ENCODE peak calls at places on chromosomes 3 and 15, in four cellular contexts. One of them, this sample, is unnamed.

GRCh38 chr3:127158614-127159221 is 34.2 kb upstream of the PRR23E start:
- DNase-seq in H1: peak; percentile 79
- DNase-seq in HepG2: no peak
- DNase-seq in GM12878: no peak
- DNase-seq in this sample: no peak

GRCh38 chr3:168417016-168417415 is 321.3 kb upstream of the GOLIM4 start:
- DNase-seq in H1: no peak
- DNase-seq in HepG2: no peak
- DNase-seq in GM12878: no peak
- DNase-seq in this sample: no peak

GRCh38 chr15:29968099-29968892 is 114.5 kb upstream of the GOLGA8J start:
- DNase-seq in H1: peak; percentile 71
- DNase-seq in HepG2: no peak
- DNase-seq in GM12878: no peak
- DNase-seq in this sample: no peak

GRCh38 chr15:74269362-74270035 is 33.4 kb downstream of the CCDC33 start:
- DNase-seq in H1: no peak
- DNase-seq in HepG2: no peak
- DNase-seq in GM12878: no peak
- DNase-seq in this sample: no peak

GRCh38 chr15:67188551-67189218 is 65.8 kb downstream of the AAGAB start:
- DNase-seq in H1: no peak
- DNase-seq in HepG2: no peak
- DNase-seq in GM12878: no peak
- DNase-seq in this sample: no peak

GRCh38 chr3:101954946-101955345 is 105.6 kb downstream of the NFKBIZ start:
- DNase-seq in H1: no peak
- DNase-seq in HepG2: no peak
- DNase-seq in GM12878: no peak
- DNase-seq in this sample: no peak

GRCh38 chr3:123884258-123884831 is at the start of gene MYLK:
- DNase-seq in H1: peak; percentile 87
- DNase-seq in HepG2: peak; percentile 65
- DNase-seq in GM12878: no peak
- DNase-seq in this sample: peak; percentile 95

GRCh38 chr15:98798375-98798893 is 150.1 kb downstream of the IGF1R start:
- DNase-seq in H1: no peak
- DNase-seq in HepG2: no peak
- DNase-seq in GM12878: no peak
- DNase-seq in this sample: no peak

GRCh38 chr3:119297169-119297568 is 3.0 kb downstream of the ARHGAP31 start:
- DNase-seq in H1: no peak
- DNase-seq in HepG2: no peak
- DNase-seq in GM12878: no peak
- DNase-seq in this sample: no peak

GRCh38 chr3:49793486-49794085 is 6.1 kb downstream of the CDHR4 start:
- DNase-seq in H1: no peak
- DNase-seq in HepG2: no peak
- DNase-seq in GM12878: no peak
- DNase-seq in this sample: no peak

GRCh38 chr3:145903472-145904013 is 257.4 kb downstream of the PLOD2 start:
- DNase-seq in H1: no peak
- DNase-seq in HepG2: no peak
- DNase-seq in GM12878: no peak
- DNase-seq in this sample: no peak

GRCh38 chr3:115862824-115863223 is 239.5 kb downstream of the GAP43 start:
- DNase-seq in H1: peak; percentile 52
- DNase-seq in HepG2: no peak
- DNase-seq in GM12878: no peak
- DNase-seq in this sample: peak; percentile 46

GRCh38 chr3:117618462-117618861 is 908.9 kb downstream of the TUSC7 start:
- DNase-seq in H1: no peak
- DNase-seq in HepG2: no peak
- DNase-seq in GM12878: no peak
- DNase-seq in this sample: no peak

DNA sequence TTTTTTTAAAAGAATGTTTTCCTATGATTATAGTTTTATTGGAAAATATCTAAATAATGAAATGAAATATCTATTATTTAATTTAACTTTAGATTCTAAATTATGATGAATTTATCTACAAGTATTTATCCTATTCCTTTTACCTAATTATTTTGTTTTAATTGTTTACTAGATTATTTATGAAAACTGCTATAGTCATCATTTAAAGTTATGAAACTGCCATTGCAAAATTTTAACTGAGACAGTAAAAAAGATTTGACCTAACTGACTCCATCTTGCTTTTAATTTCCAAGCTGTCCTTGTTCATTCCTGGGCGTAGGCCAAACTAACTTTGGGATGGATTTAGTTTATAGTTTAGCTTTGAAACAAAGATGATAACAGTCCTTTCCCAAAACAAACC is 25.9 kb upstream of the FAM3D start:
- DNase-seq in H1: no peak
- DNase-seq in HepG2: no peak
- DNase-seq in GM12878: no peak
- DNase-seq in this sample: no peak
- H3K9me3 ChIP-seq in H1: peaks cover 39% of the 10 kb centered on the region
- H3K9me3 ChIP-seq in HepG2: peaks cover 48% of the 10 kb centered on the region
- H3K9me3 ChIP-seq in GM12878: peaks cover 4% of the 10 kb centered on the region
- H3K9me3 ChIP-seq in this sample: peaks cover 71% of the 10 kb centered on the region

GRCh38 chr3:15796771-15797599 is 794 bp downstream of the ANKRD28 start:
- DNase-seq in H1: no peak
- DNase-seq in HepG2: peak; percentile 52
- DNase-seq in GM12878: no peak
- DNase-seq in this sample: no peak

GRCh38 chr3:15796331-15796730 is 1.4 kb downstream of the ANKRD28 start:
- DNase-seq in H1: no peak
- DNase-seq in HepG2: no peak
- DNase-seq in GM12878: no peak
- DNase-seq in this sample: no peak

GRCh38 chr3:15798533-15799245 is 910 bp upstream of the ANKRD28 start:
- DNase-seq in H1: no peak
- DNase-seq in HepG2: no peak
- DNase-seq in GM12878: no peak
- DNase-seq in this sample: no peak

GRCh38 chr3:15795563-15796308 is 2.0 kb downstream of the ANKRD28 start:
- DNase-seq in H1: no peak
- DNase-seq in HepG2: no peak
- DNase-seq in GM12878: no peak
- DNase-seq in this sample: no peak

DNA sequence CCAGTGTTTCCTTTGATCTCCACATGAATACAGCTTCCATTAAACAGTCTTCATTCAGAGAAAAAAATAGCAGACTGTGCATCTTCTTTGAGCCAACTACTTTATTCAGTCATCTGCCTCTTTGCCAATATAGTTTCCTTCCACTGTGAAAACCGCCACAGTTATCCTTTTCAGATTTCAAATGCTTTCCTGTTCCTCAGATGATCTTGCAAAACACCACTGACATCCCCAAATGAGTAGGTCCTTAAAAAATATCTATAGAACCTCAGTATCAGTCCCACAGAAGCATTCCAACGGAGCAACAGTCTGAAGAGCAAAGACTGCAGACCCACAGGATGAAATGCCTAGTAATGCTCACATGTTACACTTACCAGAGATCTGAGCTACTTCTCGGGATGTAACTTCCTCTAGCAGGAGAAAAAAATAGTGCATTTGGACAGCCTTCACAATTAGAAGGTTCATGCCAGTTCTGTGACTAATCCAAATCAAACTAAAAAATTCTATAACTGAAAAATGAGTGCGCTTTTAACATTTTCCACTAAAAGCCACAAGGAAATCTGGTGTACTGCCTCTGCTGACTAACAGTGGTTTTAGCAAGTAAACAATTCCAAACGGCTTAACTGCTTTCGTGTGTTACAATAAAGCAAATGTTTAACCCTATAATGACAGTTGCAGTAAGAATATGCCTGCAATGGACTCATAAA is at the start of gene ANKRD28:
- DNase-seq in H1: no peak
- DNase-seq in HepG2: peak; percentile 58
- DNase-seq in GM12878: no peak
- DNase-seq in this sample: no peak
- TF ChIP-seq SUZ12 in H1: no peak
- TF ChIP-seq SUZ12 in HepG2: no peak
- TF ChIP-seq SUZ12 in GM12878: no peak
- TF ChIP-seq SUZ12 in this sample: no peak

GRCh38 chr3:43353923-43354670 is 67.8 kb downstream of the SNRK start:
- DNase-seq in H1: no peak
- DNase-seq in HepG2: no peak
- DNase-seq in GM12878: no peak
- DNase-seq in this sample: no peak
- H3K9me3 ChIP-seq in H1: no peaks in the 10 kb centered on the region
- H3K9me3 ChIP-seq in HepG2: peaks cover 6% of the 10 kb centered on the region
- H3K9me3 ChIP-seq in GM12878: no peaks in the 10 kb centered on the region
- H3K9me3 ChIP-seq in this sample: peaks cover 17% of the 10 kb centered on the region

GRCh38 chr3:36172699-36173098 is 207.6 kb upstream of the STAC start:
- DNase-seq in H1: no peak
- DNase-seq in HepG2: no peak
- DNase-seq in GM12878: no peak
- DNase-seq in this sample: no peak
- TF ChIP-seq SUZ12 in H1: no peak
- TF ChIP-seq SUZ12 in HepG2: no peak
- TF ChIP-seq SUZ12 in GM12878: no peak
- TF ChIP-seq SUZ12 in this sample: no peak

GRCh38 chr15:51232581-51232980 is 105.8 kb downstream of the CYP19A1 start:
- DNase-seq in H1: no peak
- DNase-seq in HepG2: no peak
- DNase-seq in GM12878: no peak
- DNase-seq in this sample: no peak

GRCh38 chr15:51237816-51238215 is 100.6 kb downstream of the CYP19A1 start:
- DNase-seq in H1: no peak
- DNase-seq in HepG2: no peak
- DNase-seq in GM12878: no peak
- DNase-seq in this sample: no peak

GRCh38 chr15:51229907-51230328 is 108.5 kb downstream of the CYP19A1 start:
- DNase-seq in H1: no peak
- DNase-seq in HepG2: peak; percentile 8
- DNase-seq in GM12878: no peak
- DNase-seq in this sample: no peak

GRCh38 chr15:51240066-51240465 is 98.3 kb downstream of the CYP19A1 start:
- DNase-seq in H1: no peak
- DNase-seq in HepG2: no peak
- DNase-seq in GM12878: no peak
- DNase-seq in this sample: no peak

GRCh38 chr15:51234181-51234927 is 104.0 kb downstream of the CYP19A1 start:
- DNase-seq in H1: no peak
- DNase-seq in HepG2: no peak
- DNase-seq in GM12878: no peak
- DNase-seq in this sample: no peak
- H3K9me3 ChIP-seq in H1: no peaks in the 10 kb centered on the region
- H3K9me3 ChIP-seq in HepG2: no peaks in the 10 kb centered on the region
- H3K9me3 ChIP-seq in GM12878: no peaks in the 10 kb centered on the region
- H3K9me3 ChIP-seq in this sample: no peaks in the 10 kb centered on the region

GRCh38 chr3:155080692-155081091 is 573 bp downstream of the MME start:
- DNase-seq in H1: no peak
- DNase-seq in HepG2: no peak
- DNase-seq in GM12878: no peak
- DNase-seq in this sample: no peak

GRCh38 chr3:155076888-155077287 is 3.2 kb upstream of the MME start:
- DNase-seq in H1: no peak
- DNase-seq in HepG2: no peak
- DNase-seq in GM12878: no peak
- DNase-seq in this sample: no peak

GRCh38 chr3:155078959-155079794 is 942 bp upstream of the MME start:
- DNase-seq in H1: peak; percentile 51
- DNase-seq in HepG2: no peak
- DNase-seq in GM12878: no peak
- DNase-seq in this sample: no peak

GRCh38 chr3:155083313-155083905 is 3.3 kb downstream of the MME start:
- DNase-seq in H1: no peak
- DNase-seq in HepG2: no peak
- DNase-seq in GM12878: no peak
- DNase-seq in this sample: no peak

GRCh38 chr3:155079795-155080546 is at the start of gene MME:
- DNase-seq in H1: peak; percentile 84
- DNase-seq in HepG2: no peak
- DNase-seq in GM12878: no peak
- DNase-seq in this sample: peak; percentile 75
- TF ChIP-seq SUZ12 in H1: no peak
- TF ChIP-seq SUZ12 in HepG2: no peak
- TF ChIP-seq SUZ12 in GM12878: no peak
- TF ChIP-seq SUZ12 in this sample: no peak

DNA sequence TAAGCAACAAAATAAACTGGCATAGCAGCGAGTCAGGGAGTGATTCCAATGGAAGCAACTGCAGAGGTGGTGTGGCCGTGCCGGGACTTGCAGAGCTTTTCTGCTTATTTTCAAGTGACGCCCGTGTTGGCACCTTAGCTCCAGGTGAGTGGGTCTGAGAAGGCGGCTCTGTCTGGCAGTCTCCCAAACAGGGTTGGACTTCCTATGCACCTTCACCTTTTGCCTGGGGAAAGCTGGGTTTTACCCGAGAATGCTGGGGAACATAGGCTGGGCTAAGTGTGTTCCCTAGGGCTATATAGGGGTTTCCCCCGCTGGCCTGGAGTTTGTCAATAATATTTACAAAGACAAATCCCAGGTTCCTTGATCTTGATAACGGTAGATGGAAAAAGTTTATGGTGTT is 179.9 kb upstream of the TBL1XR1 start:
- DNase-seq in H1: no peak
- DNase-seq in HepG2: no peak
- DNase-seq in GM12878: no peak
- DNase-seq in this sample: no peak
- H3K9me3 ChIP-seq in H1: no peaks in the 10 kb centered on the region
- H3K9me3 ChIP-seq in HepG2: no peaks in the 10 kb centered on the region
- H3K9me3 ChIP-seq in GM12878: peaks cover 5% of the 10 kb centered on the region
- H3K9me3 ChIP-seq in this sample: peaks cover 7% of the 10 kb centered on the region

GRCh38 chr3:52443268-52443610 is 1.7 kb downstream of the SEMA3G start:
- DNase-seq in H1: no peak
- DNase-seq in HepG2: no peak
- DNase-seq in GM12878: no peak
- DNase-seq in this sample: no peak
- TF ChIP-seq SUZ12 in H1: no peak
- TF ChIP-seq SUZ12 in HepG2: no peak
- TF ChIP-seq SUZ12 in GM12878: no peak
- TF ChIP-seq SUZ12 in this sample: no peak

GRCh38 chr15:87201986-87202385 is 1054.6 kb downstream of the NTRK3 start:
- DNase-seq in H1: no peak
- DNase-seq in HepG2: no peak
- DNase-seq in GM12878: no peak
- DNase-seq in this sample: no peak

GRCh38 chr15:87200149-87200548 is 1056.4 kb downstream of the NTRK3 start:
- DNase-seq in H1: no peak
- DNase-seq in HepG2: no peak
- DNase-seq in GM12878: no peak
- DNase-seq in this sample: no peak
- H3K9me3 ChIP-seq in H1: no peaks in the 10 kb centered on the region
- H3K9me3 ChIP-seq in HepG2: peaks cover 85% of the 10 kb centered on the region
- H3K9me3 ChIP-seq in GM12878: no peaks in the 10 kb centered on the region
- H3K9me3 ChIP-seq in this sample: no peaks in the 10 kb centered on the region

This sample was measured in NT2/D1.